ENCODE peak calls at places on chromosomes 2 and 18, in nine cellular contexts. G, U, Q, J, E, W, X, V and R are unnamed samples.
A peak's percentile ranks its signal among the peaks of the same experiment; 100 is the strongest.

GRCh38 chr18:78670778-78671405 is 308.7 kb upstream of the SALL3 start:
- DNase-seq in G (no peak), U (no peak), Q (no peak), J (no peak), E (no peak), W (no peak), X (no peak), V (no peak), R (no peak)

GRCh38 chr2:149564983-149565382 is 22.6 kb downstream of the MMADHC start:
- DNase-seq in G (no peak), U (no peak), Q (no peak), J (no peak), E (no peak), W (no peak), X (no peak), V (no peak), R (no peak)

GRCh38 chr18:70243131-70243530 is 37.6 kb upstream of the RTTN start:
- DNase-seq in G (no peak), U (peak; percentile 14), Q (no peak), J (peak; percentile 21), E (no peak), W (peak; percentile 35), X (no peak), V (no peak), R (no peak)

GRCh38 chr2:204325468-204325867 is 219.8 kb upstream of the PARD3B start:
- DNase-seq in G (peak; percentile 20), U (peak; percentile 81), Q (peak; percentile 85), J (peak; percentile 85), E (peak; percentile 1), W (peak; percentile 81), X (peak; percentile 82), V (peak; percentile 74), R (peak; percentile 91)

GRCh38 chr2:73642338-73643018 is at the start of gene NAT8:
- DNase-seq in G (no peak), U (no peak), Q (no peak), J (no peak), E (no peak), W (no peak), X (no peak), V (no peak), R (no peak)

GRCh38 chr2:199668648-199669047 is 182.3 kb downstream of the FTCDNL1 start:
- DNase-seq in G (no peak), U (no peak), Q (no peak), J (no peak), E (no peak), W (no peak), X (no peak), V (no peak), R (no peak)

GRCh38 chr18:36476433-36476832 is 178.9 kb downstream of the FHOD3 start:
- DNase-seq in G (no peak), U (peak; percentile 7), Q (no peak), J (no peak), E (no peak), W (no peak), X (peak; percentile 22), V (no peak), R (no peak)

GRCh38 chr18:45588284-45588683 is 27.0 kb upstream of the SLC14A2 start:
- DNase-seq in G (peak; percentile 71), U (peak; percentile 63), Q (no peak), J (no peak), E (no peak), W (peak; percentile 85), X (peak; percentile 11), V (no peak), R (peak; percentile 36)

GRCh38 chr2:212929116-212929515 is 222.3 kb downstream of the IKZF2 start:
- DNase-seq in G (no peak), U (no peak), Q (no peak), J (no peak), E (no peak), W (peak; percentile 22), X (no peak), V (no peak), R (no peak)

GRCh38 chr2:71452565-71452964 is 796 bp upstream of the DYSF start:
- DNase-seq in G (no peak), U (peak; percentile 31), Q (no peak), J (peak; percentile 30), E (no peak), W (peak; percentile 67), X (peak; percentile 77), V (no peak), R (peak; percentile 74)

GRCh38 chr2:223688094-223688835 is 86.1 kb upstream of the SCG2 start:
- DNase-seq in G (no peak), U (no peak), Q (no peak), J (peak; percentile 36), E (peak; percentile 1), W (no peak), X (no peak), V (no peak), R (no peak)

GRCh38 chr2:65710779-65711295 is 278.4 kb upstream of the SPRED2 start:
- DNase-seq in G (no peak), U (no peak), Q (peak; percentile 65), J (no peak), E (no peak), W (peak; percentile 63), X (peak; percentile 19), V (no peak), R (no peak)

GRCh38 chr2:112031473-112031872 is 23.6 kb upstream of the TMEM87B start:
- DNase-seq in G (no peak), U (peak; percentile 30), Q (no peak), J (no peak), E (no peak), W (no peak), X (peak; percentile 39), V (no peak), R (no peak)

GRCh38 chr2:95273911-95274290 is 348 bp upstream of the PROM2 start:
- DNase-seq in G (no peak), U (no peak), Q (no peak), J (no peak), E (no peak), W (no peak), X (no peak), V (peak; percentile 33), R (no peak)

GRCh38 chr18:37537868-37538525 is 27.6 kb downstream of the CELF4 start:
- DNase-seq in G (no peak), U (peak; percentile 46), Q (peak; percentile 80), J (no peak), E (peak; percentile 73), W (peak; percentile 41), X (peak; percentile 51), V (peak; percentile 67), R (peak; percentile 60)

GRCh38 chr2:98478861-98479770 is 34.5 kb downstream of the INPP4A start:
- DNase-seq in G (no peak), U (no peak), Q (peak; percentile 46), J (no peak), E (no peak), W (peak; percentile 24), X (no peak), V (peak; percentile 66), R (no peak)

GRCh38 chr2:119387381-119388129 is 20.8 kb downstream of the DBI start:
- DNase-seq in G (no peak), U (peak; percentile 69), Q (no peak), J (no peak), E (peak; percentile 50), W (peak; percentile 84), X (peak; percentile 72), V (peak; percentile 69), R (peak; percentile 92)

GRCh38 chr2:30756051-30756719 is 51.1 kb downstream of the CAPN13 start:
- DNase-seq in G (peak; percentile 20), U (no peak), Q (no peak), J (no peak), E (no peak), W (peak; percentile 80), X (peak; percentile 4), V (peak; percentile 50), R (no peak)

GRCh38 chr2:219002395-219003266 is 9.4 kb upstream of the CRYBA2 start:
- DNase-seq in G (no peak), U (no peak), Q (no peak), J (peak; percentile 75), E (no peak), W (peak; percentile 13), X (no peak), V (peak; percentile 81), R (peak; percentile 19)

GRCh38 chr2:189613077-189613636 is 32.6 kb upstream of the SLC40A1 start:
- DNase-seq in G (peak; percentile 44), U (peak; percentile 63), Q (no peak), J (no peak), E (no peak), W (peak; percentile 70), X (peak; percentile 99), V (no peak), R (peak; percentile 98)

GRCh38 chr2:133884739-133885381 is 316.6 kb upstream of the NCKAP5 start:
- DNase-seq in G (no peak), U (peak; percentile 7), Q (peak; percentile 58), J (peak; percentile 13), E (no peak), W (peak; percentile 35), X (peak; percentile 37), V (no peak), R (peak; percentile 25)

GRCh38 chr2:9089831-9090230 is 86.3 kb upstream of the MBOAT2 start:
- DNase-seq in G (no peak), U (peak; percentile 24), Q (no peak), J (no peak), E (no peak), W (peak; percentile 22), X (peak; percentile 69), V (peak; percentile 53), R (peak; percentile 20)

GRCh38 chr18:78239090-78239457 is 740.5 kb upstream of the SALL3 start:
- DNase-seq in G (no peak), U (no peak), Q (no peak), J (no peak), E (no peak), W (no peak), X (no peak), V (no peak), R (no peak)